ENCODE peak calls at places on chromosomes 16 and 17, in ten cellular contexts. X is HCT116, R is GM23338, J is HL-60, G is vagina, F is prostate gland, T is SK-N-SH, Q is stomach, H is suprapubic skin, W is sigmoid colon. A is an unnamed sample.
A peak's percentile ranks its signal among the peaks of the same experiment; 100 is the strongest.

GRCh38 chr16:89364603-89365002 is 125.8 kb downstream of the ANKRD11 start:
- DNase-seq in Q (peak; percentile 74), F (peak; percentile 65), X (no peak), G (no peak), H (no peak), R (no peak), T (peak; percentile 75), J (no peak), W (no peak), A (no peak)

GRCh38 chr16:87698676-87699179 is 67.1 kb downstream of the KLHDC4 start:
- DNase-seq in F (no peak), X (no peak), G (no peak), H (no peak), Q (no peak), J (no peak), T (no peak), W (no peak), R (no peak), A (no peak)

GRCh38 chr17:80884811-80885210 is 106.8 kb upstream of the CHMP6 start:
- DNase-seq in H (no peak), F (no peak), X (no peak), G (no peak), J (no peak), Q (no peak), T (no peak), R (no peak), W (peak; percentile 50), A (no peak)

GRCh38 chr17:66450857-66451158 is 148.4 kb downstream of the PRKCA start:
- DNase-seq in T (no peak), X (no peak), H (no peak), F (no peak), J (no peak), R (no peak), W (no peak), G (no peak), Q (no peak), A (no peak)

GRCh38 chr16:48850097-48850496 is 240.1 kb upstream of the N4BP1 start:
- DNase-seq in F (no peak), R (no peak), X (no peak), H (no peak), Q (no peak), W (no peak), G (no peak), T (no peak), J (no peak), A (no peak)

GRCh38 chr16:51431517-51432241 is 280.6 kb upstream of the SALL1 start:
- DNase-seq in Q (no peak), T (peak; percentile 2), R (no peak), G (no peak), X (no peak), F (no peak), H (no peak), W (no peak), J (no peak), A (peak; percentile 33)

GRCh38 chr17:46832945-46833839 is 14.7 kb upstream of the WNT3 start:
- DNase-seq in X (no peak), F (peak; percentile 15), Q (no peak), H (no peak), R (no peak), G (no peak), T (no peak), W (no peak), J (no peak), A (no peak)

GRCh38 chr16:84514874-84515835 is 10.7 kb upstream of the MEAK7 start:
- DNase-seq in H (no peak), Q (peak; percentile 61), W (no peak), T (no peak), J (peak; percentile 98), X (no peak), R (no peak), F (no peak), G (no peak), A (no peak)

GRCh38 chr17:78647030-78647429 is 69.8 kb upstream of the DNAH17 start:
- DNase-seq in G (no peak), F (no peak), H (no peak), Q (no peak), X (no peak), R (no peak), T (no peak), J (no peak), W (peak; percentile 4), A (no peak)

GRCh38 chr16:66901626-66902025 is 17.1 kb downstream of the CDH16 start:
- DNase-seq in Q (no peak), X (no peak), G (no peak), R (no peak), H (no peak), W (peak; percentile 66), F (no peak), J (no peak), T (no peak), A (no peak)

GRCh38 chr17:82332669-82333278 is 792 bp downstream of the SECTM1 start:
- DNase-seq in F (no peak), T (peak; percentile 78), Q (peak; percentile 56), J (peak; percentile 60), R (peak; percentile 37), X (peak; percentile 38), G (no peak), W (peak; percentile 85), H (no peak), A (no peak)

GRCh38 chr17:55582910-55583309 is 71.7 kb upstream of the SMIM36 start:
- DNase-seq in H (no peak), F (no peak), X (no peak), G (no peak), Q (no peak), J (no peak), R (no peak), W (no peak), T (no peak), A (no peak)

GRCh38 chr16:67207857-67208524 is 9.1 kb downstream of the ELMO3 start:
- DNase-seq in T (peak; percentile 34), R (no peak), F (no peak), G (no peak), Q (no peak), W (no peak), H (no peak), J (no peak), X (no peak), A (no peak)

GRCh38 chr17:7204828-7205461 is 14.7 kb downstream of the DLG4 start:
- DNase-seq in G (no peak), H (peak; percentile 94), Q (peak; percentile 80), R (peak; percentile 99), J (peak; percentile 15), W (peak; percentile 94), X (peak; percentile 43), F (no peak), T (peak; percentile 99), A (no peak)

DNA sequence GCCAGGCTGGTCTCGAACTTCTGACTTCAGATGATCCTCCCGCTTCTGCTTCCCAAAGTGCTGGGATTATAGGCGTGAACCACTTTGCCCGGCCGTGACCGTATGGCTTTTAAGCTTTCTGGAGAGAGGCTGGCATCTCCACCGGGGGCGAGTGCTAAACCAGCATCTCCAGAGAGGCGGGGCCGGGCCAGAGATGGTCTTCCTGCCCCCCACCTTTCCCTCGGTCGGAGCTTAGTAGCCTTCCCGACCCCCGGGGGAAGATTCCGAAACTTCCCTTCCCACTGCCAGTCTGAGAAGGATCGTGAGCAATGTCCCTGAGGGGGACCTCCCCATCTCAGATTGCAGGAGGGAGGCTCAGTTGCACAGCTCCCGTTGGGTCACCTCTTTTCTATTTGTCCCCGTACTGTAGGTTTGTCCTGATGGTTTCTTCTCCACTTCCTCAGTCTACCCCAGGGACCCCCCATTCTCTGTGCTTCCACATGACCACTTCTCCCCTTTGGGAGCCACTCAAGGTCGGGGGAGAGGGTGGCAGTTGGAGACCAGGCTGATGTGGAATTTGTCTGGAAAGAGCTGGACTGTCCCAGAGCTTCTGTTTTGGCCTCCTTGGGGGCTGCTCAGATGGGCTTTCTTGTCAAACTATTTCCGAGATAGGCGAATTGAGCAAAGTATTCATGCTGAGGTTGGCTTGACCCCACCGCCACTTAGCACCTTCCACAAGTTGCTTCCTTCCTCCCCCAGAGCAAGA is 18.2 kb downstream of the IGF2BP1 start:
- DNase-seq in J (no peak), X (no peak), T (no peak), Q (no peak), H (no peak), W (no peak), R (no peak), F (no peak), G (peak; percentile 75), A (no peak)
- TF ChIP-seq CTCF in J (no peak), X (no peak), T (no peak), Q (no peak), H (no peak), W (no peak), R (no peak), F (no peak), G (no peak), A (no peak)

GRCh38 chr17:79729761-79730160 is 982 bp upstream of the ENPP7 start:
- DNase-seq in Q (no peak), R (no peak), F (no peak), X (no peak), T (no peak), J (no peak), W (no peak), G (no peak), H (no peak), A (no peak)

GRCh38 chr17:79730769-79731483 is at the start of gene ENPP7:
- DNase-seq in R (no peak), X (no peak), G (no peak), W (no peak), F (no peak), H (no peak), T (no peak), J (no peak), Q (no peak), A (no peak)

GRCh38 chr17:79728908-79729471 is 1.8 kb upstream of the ENPP7 start:
- DNase-seq in Q (no peak), J (no peak), W (no peak), G (no peak), R (no peak), X (no peak), T (no peak), F (no peak), H (peak; percentile 59), A (no peak)

GRCh38 chr17:79730437-79730768 is 340 bp upstream of the ENPP7 start:
- DNase-seq in R (no peak), J (no peak), W (no peak), G (no peak), X (no peak), Q (no peak), T (no peak), H (no peak), F (no peak), A (no peak)

GRCh38 chr17:79728169-79728907 is 2.4 kb upstream of the ENPP7 start:
- DNase-seq in F (peak; percentile 62), T (peak; percentile 99), H (peak; percentile 81), W (peak; percentile 91), G (no peak), R (peak; percentile 95), J (peak; percentile 73), X (peak; percentile 88), Q (peak; percentile 88), A (no peak)
- TF ChIP-seq POLR2AphosphoS5 in F (peak; percentile 76), T (no peak), H (no peak), W (no peak), G (no peak), R (no peak), J (no peak), X (no peak), Q (peak; percentile 45), A (no peak)

GRCh38 chr17:43006639-43007551 is at the start of gene IFI35:
- DNase-seq in F (peak; percentile 85), Q (peak; percentile 90), J (peak; percentile 90), X (peak; percentile 42), R (peak; percentile 79), T (no peak), W (peak; percentile 94), G (peak; percentile 94), H (peak; percentile 92), A (no peak)
- H3K4me3 ChIP-seq in F (peak within 1 kb of the TSS; percentile 65), Q (peak within 1 kb of the TSS; percentile 62), J (peak within 1 kb of the TSS; percentile 50), X (peak within 1 kb of the TSS; percentile 48), R (peak within 1 kb of the TSS; percentile 53), T (peak within 1 kb of the TSS; percentile 45), W (peak within 1 kb of the TSS; percentile 58), G (peak within 1 kb of the TSS; percentile 78), H (peak within 1 kb of the TSS; percentile 67), A (peak within 1 kb of the TSS; percentile 64)

GRCh38 chr16:85897384-85897783 is 1.6 kb upstream of the IRF8 start:
- DNase-seq in H (no peak), Q (no peak), F (no peak), X (no peak), W (no peak), T (no peak), R (no peak), J (no peak), G (no peak), A (no peak)
- TF ChIP-seq CTCF in H (no peak), Q (no peak), F (no peak), X (no peak), W (no peak), T (no peak), R (no peak), J (no peak), G (no peak), A (no peak)